ENCODE peak calls at places on chromosomes 6 and 20, in eight cellular contexts. X is tibial artery, H is glutamatergic neuron, M is A549, W is breast epithelium, V is PC-3, J is choroid plexus epithelial cell, O is foreskin fibroblast. K is an unnamed sample.

GRCh38 chr20:37956099-37956498 is 53.2 kb downstream of the VSTM2L start:
- DNase-seq in X (peak), H (no peak), M (no peak), W (no peak), V (peak), J (no peak), O (peak), K (no peak)

GRCh38 chr20:57404419-57405072 is 13.3 kb downstream of the RBM38 start:
- DNase-seq in X (no peak), H (no peak), M (no peak), W (no peak), V (no peak), J (no peak), O (no peak), K (no peak)

GRCh38 chr20:3911956-3912355 is 22.8 kb downstream of the PANK2 start:
- DNase-seq in X (no peak), H (no peak), M (no peak), W (no peak), V (no peak), J (no peak), O (no peak), K (no peak)

GRCh38 chr6:14924126-14925024 is 321.5 kb upstream of the JARID2 start:
- DNase-seq in X (no peak), H (peak), M (no peak), W (no peak), V (no peak), J (peak), O (no peak), K (no peak)

GRCh38 chr6:160781298-160781697 is 79.3 kb downstream of the PLG start:
- DNase-seq in X (no peak), H (no peak), M (no peak), W (no peak), V (no peak), J (no peak), O (no peak), K (no peak)

GRCh38 chr6:154805288-154805911 is 72.2 kb downstream of the SCAF8 start:
- DNase-seq in X (no peak), H (no peak), M (peak), W (no peak), V (peak), J (peak), O (peak), K (no peak)

GRCh38 chr20:20225325-20225724 is 142.6 kb upstream of the INSM1 start:
- DNase-seq in X (no peak), H (no peak), M (no peak), W (no peak), V (no peak), J (no peak), O (no peak), K (no peak)

GRCh38 chr6:52877168-52877567 is 32.3 kb downstream of the GSTA3 start:
- DNase-seq in X (no peak), H (no peak), M (no peak), W (no peak), V (peak), J (peak), O (peak), K (no peak)

GRCh38 chr20:59939879-59940128 is 301 bp downstream of the PPP1R3D start:
- DNase-seq in X (no peak), H (peak), M (no peak), W (no peak), V (no peak), J (no peak), O (no peak), K (no peak)

GRCh38 chr20:51529027-51529749 is 13.3 kb downstream of the NFATC2 start:
- DNase-seq in X (no peak), H (no peak), M (no peak), W (no peak), V (no peak), J (peak), O (peak), K (no peak)

GRCh38 chr20:63972312-63973159 is 2.8 kb upstream of the ZNF512B start:
- DNase-seq in X (no peak), H (peak), M (no peak), W (no peak), V (no peak), J (no peak), O (no peak), K (no peak)

GRCh38 chr20:9392892-9393857 is 121.2 kb upstream of the LAMP5 start:
- DNase-seq in X (peak), H (peak), M (peak), W (no peak), V (peak), J (peak), O (peak), K (no peak)
- TF ChIP-seq CTCF in X (peak), H (peak), M (peak), W (peak), V (peak), J (peak), O (peak), K (peak)

GRCh38 chr6:39189915-39190544 is 39.2 kb downstream of the KCNK5 start:
- DNase-seq in X (peak), H (peak), M (peak), W (no peak), V (peak), J (peak), O (no peak), K (no peak)
- TF ChIP-seq CTCF in X (no peak), H (peak), M (no peak), W (peak), V (peak), J (peak), O (peak), K (peak)

GRCh38 chr6:38843798-38844197 is 128.7 kb downstream of the DNAH8 start:
- DNase-seq in X (no peak), H (no peak), M (no peak), W (no peak), V (no peak), J (no peak), O (no peak), K (no peak)
- TF ChIP-seq CTCF in X (no peak), H (no peak), M (no peak), W (no peak), V (no peak), J (no peak), O (no peak), K (no peak)

DNA sequence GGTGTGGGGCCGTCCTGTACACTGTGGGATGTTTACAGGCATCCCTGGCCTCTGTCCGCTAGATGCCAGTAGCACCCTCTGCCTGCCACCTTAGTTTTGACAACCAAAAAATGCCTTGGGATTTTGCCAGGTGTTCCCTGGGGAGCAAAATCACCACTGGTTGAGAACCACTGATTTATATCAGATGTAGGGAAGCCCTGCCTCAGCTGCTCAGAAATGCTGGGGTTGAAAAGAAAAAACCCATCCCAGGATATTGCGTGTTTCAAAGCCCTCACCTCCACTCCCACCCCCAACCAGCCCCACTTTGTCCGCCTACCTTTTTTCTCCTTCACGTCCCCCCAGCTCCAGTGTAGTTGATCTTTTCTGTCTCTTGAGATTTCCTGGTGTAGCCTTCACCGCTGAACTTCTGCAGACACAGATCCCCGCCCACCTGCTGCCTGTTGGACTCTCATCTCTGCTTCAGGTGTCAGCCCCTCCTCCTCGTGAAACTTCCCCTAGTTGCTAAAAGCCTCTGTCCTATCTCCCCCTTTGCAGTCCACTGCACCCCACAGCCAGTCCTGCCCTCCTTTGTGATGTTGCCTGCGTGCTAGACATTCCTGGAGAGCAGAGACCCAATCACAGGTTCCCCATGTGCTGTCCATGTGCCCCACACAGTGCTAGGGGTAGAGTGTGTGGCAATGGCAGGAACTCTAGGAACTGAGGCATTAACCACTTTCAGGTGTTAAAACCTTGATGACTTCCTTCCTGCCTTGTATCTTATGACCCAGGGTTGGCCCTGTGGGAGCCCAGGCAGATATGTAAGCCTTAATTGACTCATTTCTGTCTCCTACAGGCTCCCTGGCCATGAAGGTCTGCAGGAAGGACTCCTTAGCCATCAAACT is 98.9 kb downstream of the TBC1D7 start:
- DNase-seq in X (no peak), H (no peak), M (peak), W (no peak), V (peak), J (peak), O (no peak), K (no peak)
- TF ChIP-seq CTCF in X (no peak), H (no peak), M (peak), W (no peak), V (peak), J (peak), O (no peak), K (no peak)

GRCh38 chr6:134005824-134006223 is 46.6 kb downstream of the SLC2A12 start:
- DNase-seq in X (no peak), H (no peak), M (no peak), W (no peak), V (no peak), J (no peak), O (no peak), K (no peak)

GRCh38 chr6:134003542-134003951 is 48.9 kb downstream of the SLC2A12 start:
- DNase-seq in X (no peak), H (no peak), M (no peak), W (no peak), V (peak), J (peak), O (no peak), K (no peak)

GRCh38 chr6:134002821-134003220 is 49.6 kb downstream of the SLC2A12 start:
- DNase-seq in X (no peak), H (no peak), M (no peak), W (no peak), V (no peak), J (peak), O (no peak), K (no peak)

GRCh38 chr6:134007077-134007476 is 45.3 kb downstream of the SLC2A12 start:
- DNase-seq in X (no peak), H (no peak), M (no peak), W (peak), V (peak), J (no peak), O (no peak), K (no peak)

GRCh38 chr6:134004714-134005113 is 47.7 kb downstream of the SLC2A12 start:
- DNase-seq in X (no peak), H (no peak), M (no peak), W (no peak), V (no peak), J (no peak), O (no peak), K (no peak)
- TF ChIP-seq CTCF in X (no peak), H (no peak), M (no peak), W (no peak), V (peak), J (peak), O (no peak), K (no peak)

K was measured in type B pancreatic cell.